ENCODE peak calls at places on chromosome 5, in seven cellular contexts. Q is GM12878, C is cardiac muscle cell, B is MM.1S, U is tibial artery, L is epithelial cell of proximal tubule, S is upper lobe of right lung. W is an unnamed sample.

GRCh38 chr5:147437161-147437596 is 72.7 kb downstream of the DPYSL3 start:
- DNase-seq in C (no peak), S (no peak), L (no peak), B (no peak), Q (no peak), U (no peak), W (peak)

GRCh38 chr5:149358294-149358651 is 427 bp downstream of the PCYOX1L start:
- DNase-seq in U (peak), Q (no peak), B (peak), C (peak), L (no peak), S (peak), W (no peak)

GRCh38 chr5:8176101-8176693 is 307.2 kb downstream of the MTRR start:
- DNase-seq in C (no peak), Q (no peak), B (no peak), L (no peak), S (no peak), U (no peak), W (no peak)

GRCh38 chr5:163509288-163510040 is 4.0 kb downstream of the MAT2B start:
- DNase-seq in Q (no peak), U (no peak), S (no peak), B (no peak), C (no peak), L (no peak), W (peak)

GRCh38 chr5:142301487-142302035 is 23.3 kb downstream of the SPRY4 start:
- DNase-seq in S (no peak), L (no peak), Q (no peak), C (no peak), B (no peak), U (no peak), W (no peak)

GRCh38 chr5:144125163-144125726 is 45.2 kb downstream of the YIPF5 start:
- DNase-seq in C (no peak), L (no peak), U (no peak), Q (no peak), S (no peak), B (no peak), W (peak)

GRCh38 chr5:180596668-180597231 is 5.5 kb upstream of the SCGB3A1 start:
- DNase-seq in U (peak), L (no peak), B (no peak), S (peak), Q (no peak), C (no peak), W (no peak)

GRCh38 chr5:78953092-78953800 is 31.9 kb downstream of the ARSB start:
- DNase-seq in S (no peak), C (no peak), U (no peak), L (no peak), Q (no peak), B (no peak), W (no peak)

GRCh38 chr5:118791986-118792734 is 196.2 kb downstream of the DTWD2 start:
- DNase-seq in S (no peak), Q (peak), U (no peak), C (peak), L (peak), B (peak), W (peak)

GRCh38 chr5:164119806-164120440 is 614.5 kb downstream of the MAT2B start:
- DNase-seq in S (no peak), U (no peak), L (no peak), B (peak), Q (no peak), C (no peak), W (no peak)

GRCh38 chr5:1750469-1750868 is 49.2 kb downstream of the MRPL36 start:
- DNase-seq in S (peak), C (no peak), U (peak), Q (no peak), L (no peak), B (no peak), W (no peak)

GRCh38 chr5:147168578-147169327 is 66.1 kb upstream of the STK32A start:
- DNase-seq in B (peak), S (no peak), Q (no peak), L (peak), U (no peak), C (no peak), W (no peak)

GRCh38 chr5:172411423-172412111 is 42.8 kb downstream of the SH3PXD2B start:
- DNase-seq in U (no peak), Q (no peak), B (no peak), S (no peak), L (no peak), C (no peak), W (no peak)

GRCh38 chr5:57025961-57026360 is 74.0 kb upstream of the MIER3 start:
- DNase-seq in C (no peak), B (no peak), S (no peak), U (no peak), Q (no peak), L (no peak), W (no peak)

GRCh38 chr5:96901384-96901783 is 25.1 kb downstream of the ERAP2 start:
- DNase-seq in C (no peak), U (no peak), S (no peak), Q (no peak), L (no peak), B (no peak), W (no peak)
- TF ChIP-seq CTCF in C (peak), U (no peak), S (no peak), Q (peak), L (peak), B (no peak), W (no peak)

DNA sequence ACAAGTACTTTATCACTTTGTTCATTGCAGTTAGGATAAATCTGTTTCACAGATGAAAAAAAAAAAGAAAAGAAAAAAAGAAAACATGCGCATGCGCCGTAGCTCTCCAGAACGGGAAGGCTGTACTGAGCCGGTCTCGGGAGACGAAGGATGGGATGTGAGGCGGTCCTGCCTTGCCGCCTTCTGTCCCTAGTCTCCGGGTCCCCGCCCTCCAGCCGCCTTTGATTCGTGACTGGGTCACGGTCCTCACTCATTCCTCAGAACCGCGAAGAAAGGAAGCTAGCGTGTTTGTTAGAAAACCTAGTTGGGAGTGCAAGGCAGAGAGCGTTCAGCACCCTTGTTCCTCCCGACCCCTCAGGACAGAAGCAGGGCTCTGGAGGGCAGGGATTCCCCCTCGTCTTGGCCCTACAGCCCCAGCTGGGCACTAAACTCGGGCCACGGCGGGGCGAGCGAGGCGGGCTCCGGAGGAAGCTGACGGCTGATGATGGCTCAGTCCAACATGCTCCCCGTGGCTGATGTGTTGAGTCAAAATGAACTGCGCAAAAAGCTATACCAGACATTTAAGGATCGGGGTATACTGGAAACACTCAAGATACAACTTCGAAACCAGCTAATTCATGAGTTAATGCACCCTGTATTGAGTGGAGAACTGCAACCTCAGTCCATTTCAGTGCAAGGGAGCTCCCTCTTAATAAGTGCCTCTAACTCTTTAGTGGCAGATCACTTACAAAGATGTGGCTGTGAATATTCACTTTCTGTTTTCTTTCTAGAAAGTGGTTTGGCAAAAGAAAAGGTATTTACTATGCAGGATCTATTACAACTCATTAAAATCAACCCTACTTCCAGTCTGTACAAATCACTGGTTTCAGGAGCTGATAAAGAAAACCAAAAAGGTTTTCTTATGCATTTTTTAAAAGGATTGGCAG is 40.0 kb downstream of the CPLANE1 start:
- DNase-seq in B (peak), U (no peak), L (no peak), Q (no peak), S (no peak), C (no peak), W (no peak)
- H3K4me3 ChIP-seq in B (no peak), U (peak), L (peak), Q (no peak), S (peak), C (no peak), W (peak)

DNA sequence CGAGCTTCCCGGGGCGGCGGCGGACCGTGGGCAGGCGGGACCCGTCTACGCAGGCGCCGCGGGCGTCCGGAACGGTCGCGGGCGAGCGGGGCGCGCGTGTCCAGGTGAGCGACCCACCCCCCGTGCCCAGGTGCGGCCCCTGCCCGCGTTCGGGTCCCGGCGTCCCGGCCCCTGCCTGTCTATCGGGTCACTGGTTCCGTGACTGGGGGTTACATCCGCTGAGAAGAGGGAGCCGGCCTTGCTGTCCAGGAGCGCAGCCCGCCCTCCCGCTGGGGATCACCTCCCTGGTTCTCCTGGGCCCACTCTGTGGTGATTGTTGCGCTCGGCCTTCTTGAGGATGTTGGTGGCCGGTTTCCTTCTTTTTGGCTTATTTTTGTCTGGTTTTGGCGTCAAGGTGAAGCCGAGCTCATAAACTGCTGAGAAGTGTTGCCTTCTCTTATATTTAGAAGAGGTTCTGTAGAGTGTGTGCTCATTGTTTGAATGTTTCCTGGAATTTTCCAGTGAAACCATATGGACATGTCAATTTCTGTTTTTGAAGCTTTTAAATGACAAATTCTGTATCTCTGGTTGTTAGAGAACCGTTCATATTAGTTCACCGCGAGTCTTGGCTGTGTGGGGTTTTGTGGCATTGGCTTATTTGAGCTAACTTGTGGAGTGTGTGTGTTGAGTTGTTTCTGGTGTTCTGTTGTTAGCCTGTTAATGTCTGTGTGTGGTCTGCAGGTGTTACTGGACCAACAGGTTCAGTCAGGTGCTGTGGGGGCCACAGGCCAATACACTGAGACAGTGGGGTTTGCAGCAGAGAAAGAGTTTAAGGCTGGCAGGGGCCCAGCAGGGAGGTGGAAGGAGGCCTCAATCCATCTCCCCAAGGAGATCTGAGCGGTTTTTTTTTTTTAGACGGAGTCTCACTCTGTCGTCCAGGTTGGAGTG is 621 bp downstream of the CEP72 start:
- DNase-seq in Q (no peak), S (no peak), U (peak), C (peak), L (no peak), B (peak), W (no peak)
- TF ChIP-seq CTCF in Q (no peak), S (no peak), U (no peak), C (no peak), L (no peak), B (no peak), W (no peak)

DNA sequence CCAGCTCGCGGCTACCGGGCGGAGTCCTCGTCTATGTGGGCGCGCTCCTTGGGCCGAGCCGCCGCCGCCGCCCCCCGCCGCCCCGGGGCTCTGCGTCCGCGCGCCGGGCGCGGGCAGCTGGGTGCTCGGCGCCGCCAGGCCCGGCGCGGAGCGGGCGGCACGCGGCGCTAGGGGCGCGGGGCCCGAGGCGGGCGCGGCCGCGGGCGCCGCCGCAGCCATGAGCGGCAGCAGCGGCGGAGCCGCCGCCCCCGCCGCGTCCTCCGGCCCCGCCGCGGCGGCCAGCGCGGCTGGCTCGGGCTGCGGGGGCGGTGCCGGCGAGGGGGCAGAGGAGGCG is 334 bp downstream of the TRIO start:
- DNase-seq in S (no peak), U (no peak), B (no peak), Q (no peak), C (peak), L (no peak), W (no peak)
- H3K4me3 ChIP-seq in S (peak), U (peak), B (no peak), Q (no peak), C (peak), L (peak), W (peak)

DNA sequence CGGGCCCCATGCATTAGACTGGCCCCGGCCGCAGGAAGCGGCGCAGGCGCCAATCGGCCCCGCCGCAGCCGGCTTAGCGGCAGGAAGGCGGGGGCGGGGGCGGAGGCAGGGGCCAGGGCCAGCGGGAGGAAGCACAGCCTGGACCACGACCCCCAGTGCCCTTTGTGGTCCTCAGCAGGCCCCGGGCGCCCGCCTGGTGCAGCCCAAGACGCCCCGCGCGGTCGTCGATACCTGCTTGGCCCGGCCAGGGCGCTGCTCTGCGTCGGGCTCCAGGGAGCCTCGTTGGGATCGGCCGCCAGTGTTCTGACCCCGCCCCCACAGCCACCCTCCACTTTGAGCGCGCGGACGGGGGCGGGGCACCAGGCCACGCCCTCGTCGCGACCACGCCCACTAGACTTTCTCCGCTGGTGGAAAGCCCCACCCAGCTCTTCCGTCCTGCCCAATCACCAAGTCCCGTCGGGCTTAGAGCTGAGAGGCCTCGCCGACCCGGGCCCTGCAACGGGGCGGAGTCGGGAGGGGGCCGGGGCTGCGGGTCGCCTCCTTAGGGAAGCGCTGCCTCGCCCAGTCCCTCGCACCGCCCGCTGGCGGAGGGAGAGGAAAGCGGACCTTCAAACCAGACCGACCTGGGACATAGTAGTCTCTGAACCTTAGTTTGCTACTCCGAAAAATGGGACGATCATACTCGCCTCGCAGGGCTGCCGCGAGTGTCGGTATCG is at the start of gene PDLIM7:
- DNase-seq in C (peak), S (peak), Q (peak), B (peak), U (peak), L (peak), W (peak)
- TF ChIP-seq CTCF in C (peak), S (peak), Q (no peak), B (no peak), U (peak), L (no peak), W (no peak)

GRCh38 chr5:98454904-98455303 is 318.6 kb upstream of the RGMB start:
- DNase-seq in C (no peak), L (peak), Q (no peak), U (no peak), B (no peak), S (no peak), W (peak)
- H3K4me3 ChIP-seq in C (no peak), L (no peak), Q (no peak), U (no peak), B (no peak), S (no peak), W (no peak)

W was measured in astrocyte of the cerebellum.